ENCODE peak calls at places on chromosomes 13 and 19, in five cellular contexts. F is activated effector memory CD4-positive, alpha-beta T cell treated with anti-CD3 and anti-CD28 coated beads, Interleukin-2, amount 50 U/mL, for 16 hours; B is cardiac fibroblast; V is HEK293T; W is activated CD4-positive, alpha-beta T cell treated with anti-CD3 and anti-CD28 coated beads for 48 hours. D is an unnamed sample.

GRCh38 chr19:40284501-40285352 is at the start of gene AKT2:
- DNase-seq in F (peak; percentile 79), B (peak; percentile 71), V (peak; percentile 76), W (peak; percentile 67), D (no peak)

GRCh38 chr19:11422163-11423068 is 3.3 kb upstream of the RGL3 start:
- DNase-seq in F (peak; percentile 86), B (peak; percentile 61), V (peak; percentile 60), W (peak; percentile 77), D (no peak)

GRCh38 chr13:36920612-36921185 is 661 bp upstream of the SMAD9 start:
- DNase-seq in F (no peak), B (no peak), V (no peak), W (no peak), D (no peak)

GRCh38 chr19:51012661-51013190 is 6.8 kb downstream of the KLK10 start:
- DNase-seq in F (no peak), B (no peak), V (no peak), W (no peak), D (no peak)

GRCh38 chr19:33621811-33622504 is at the start of gene CHST8:
- DNase-seq in F (peak; percentile 19), B (peak; percentile 22), V (peak; percentile 82), W (peak; percentile 17), D (no peak)

GRCh38 chr13:79079351-79079839 is 326.7 kb downstream of the RBM26 start:
- DNase-seq in F (no peak), B (no peak), V (no peak), W (no peak), D (no peak)

GRCh38 chr19:17401628-17402027 is 3.8 kb downstream of the BST2 start:
- DNase-seq in F (no peak), B (no peak), V (no peak), W (no peak), D (no peak)

GRCh38 chr13:77521595-77522367 is 13.7 kb upstream of the SCEL start:
- DNase-seq in F (no peak), B (peak; percentile 48), V (no peak), W (no peak), D (no peak)

GRCh38 chr19:51347209-51347928 is 5.4 kb upstream of the VSIG10L start:
- DNase-seq in F (no peak), B (no peak), V (no peak), W (no peak), D (no peak)

GRCh38 chr19:13152854-13153626 is 2.8 kb downstream of the IER2 start:
- DNase-seq in F (peak; percentile 98), B (peak; percentile 98), V (peak; percentile 87), W (peak; percentile 98), D (peak; percentile 80)

GRCh38 chr13:29411493-29411892 is 184.0 kb downstream of the SLC7A1 start:
- DNase-seq in F (no peak), B (no peak), V (no peak), W (no peak), D (no peak)

GRCh38 chr19:55493650-55494171 is 5.5 kb downstream of the SSC5D start:
- DNase-seq in F (no peak), B (peak; percentile 60), V (no peak), W (no peak), D (no peak)

GRCh38 chr19:2164020-2164988 is 571 bp downstream of the DOT1L start:
- DNase-seq in F (peak; percentile 78), B (no peak), V (no peak), W (peak; percentile 59), D (no peak)

GRCh38 chr13:44815507-44816074 is 173.7 kb downstream of the NUFIP1 start:
- DNase-seq in F (no peak), B (peak; percentile 96), V (no peak), W (peak; percentile 54), D (no peak)

GRCh38 chr19:55676889-55677505 is 2.0 kb downstream of the EPN1 start:
- DNase-seq in F (no peak), B (no peak), V (no peak), W (no peak), D (no peak)

GRCh38 chr13:64849174-64849573 is 2381.0 kb downstream of the PCDH9 start:
- DNase-seq in F (no peak), B (no peak), V (no peak), W (no peak), D (no peak)

GRCh38 chr13:49314344-49314882 is 66.7 kb downstream of the CDADC1 start:
- DNase-seq in F (no peak), B (no peak), V (no peak), W (no peak), D (no peak)

GRCh38 chr13:27354379-27354778 is 70.0 kb upstream of the GTF3A start:
- DNase-seq in F (no peak), B (peak; percentile 61), V (no peak), W (no peak), D (no peak)

GRCh38 chr19:3513198-3514140 is 7.4 kb downstream of the FZR1 start:
- DNase-seq in F (no peak), B (no peak), V (no peak), W (no peak), D (no peak)

GRCh38 chr19:48965806-48966540 is 864 bp downstream of the FTL start:
- DNase-seq in F (peak; percentile 96), B (peak; percentile 77), V (peak; percentile 73), W (peak; percentile 94), D (peak; percentile 28)

GRCh38 chr19:54179921-54180452 is 7.0 kb upstream of the TMC4 start:
- DNase-seq in F (no peak), B (peak; percentile 86), V (peak; percentile 58), W (no peak), D (no peak)

GRCh38 chr13:113730145-113730750 is 28.8 kb upstream of the TMEM255B start:
- DNase-seq in F (no peak), B (no peak), V (no peak), W (no peak), D (no peak)

GRCh38 chr19:41548954-41549688 is 26.8 kb upstream of the CEACAM21 start:
- DNase-seq in F (peak; percentile 87), B (peak; percentile 30), V (no peak), W (peak; percentile 82), D (peak; percentile 69)

GRCh38 chr19:46787331-46788100 is 878 bp downstream of the SLC1A5 start:
- DNase-seq in F (peak; percentile 80), B (peak; percentile 89), V (peak; percentile 46), W (peak; percentile 62), D (peak; percentile 23)

GRCh38 chr13:112740502-112741131 is 50.8 kb downstream of the ATP11A start:
- DNase-seq in F (no peak), B (peak; percentile 80), V (no peak), W (no peak), D (no peak)

GRCh38 chr19:33557720-33558119 is 36.1 kb upstream of the PEPD start:
- DNase-seq in F (peak; percentile 21), B (no peak), V (no peak), W (no peak), D (no peak)

GRCh38 chr19:46147791-46148288 is at the start of gene IGFL2:
- DNase-seq in F (no peak), B (peak; percentile 7), V (no peak), W (peak; percentile 50), D (no peak)

GRCh38 chr13:45198041-45198440 is 2.8 kb downstream of the KCTD4 start:
- DNase-seq in F (no peak), B (no peak), V (no peak), W (no peak), D (no peak)

GRCh38 chr13:48853381-48854102 is 122.2 kb upstream of the FNDC3A start:
- DNase-seq in F (no peak), B (peak; percentile 50), V (no peak), W (peak; percentile 44), D (peak; percentile 70)

GRCh38 chr13:22927008-22927393 is 253.8 kb upstream of the SGCG start:
- DNase-seq in F (no peak), B (no peak), V (no peak), W (no peak), D (no peak)

GRCh38 chr13:114115191-114115671 is 17.2 kb downstream of the RASA3 start:
- DNase-seq in F (peak; percentile 68), B (peak; percentile 80), V (no peak), W (peak; percentile 49), D (peak; percentile 87)

GRCh38 chr19:47564081-47564480 is 8.9 kb downstream of the ZNF541 start:
- DNase-seq in F (no peak), B (no peak), V (no peak), W (no peak), D (no peak)

GRCh38 chr19:35513231-35513974 is at the start of gene DMKN:
- DNase-seq in F (no peak), B (peak; percentile 79), V (no peak), W (no peak), D (no peak)

D was measured in GF-D8.